ENCODE peak calls at places on chromosomes 11 and 22, in five cellular contexts. Z is NT2/D1, C is EL, G is activated T-cell treated with anti-CD3 and anti-CD28 coated beads for 1 hour, N is glutamatergic neuron. R is an unnamed sample.

GRCh38 chr11:46272816-46273427 is 4.5 kb upstream of the CREB3L1 start:
- DNase-seq in C (peak; percentile 81), N (no peak), Z (no peak), G (no peak), R (no peak)

GRCh38 chr11:127965947-127966668 is 621.2 kb downstream of the ETS1 start:
- DNase-seq in N (no peak), Z (no peak), G (no peak), C (no peak), R (no peak)

GRCh38 chr11:21711341-21711740 is 481.5 kb upstream of the ANO5 start:
- DNase-seq in Z (no peak), C (no peak), G (no peak), N (no peak), R (no peak)

GRCh38 chr11:109752212-109752825 is 330.3 kb downstream of the C11orf87 start:
- DNase-seq in N (no peak), G (no peak), C (no peak), Z (no peak), R (no peak)

GRCh38 chr11:116730241-116730561 is 42.6 kb downstream of the BUD13 start:
- DNase-seq in N (no peak), Z (no peak), G (no peak), C (no peak), R (no peak)

GRCh38 chr11:118048472-118049370 is 28.2 kb upstream of the TMPRSS4 start:
- DNase-seq in C (no peak), Z (no peak), N (no peak), G (no peak), R (no peak)

GRCh38 chr22:23534851-23535717 is 45.0 kb downstream of the IGLL1 start:
- DNase-seq in G (no peak), N (no peak), Z (no peak), C (no peak), R (no peak)

GRCh38 chr11:3203221-3204043 is 15.2 kb downstream of the MRGPRG start:
- DNase-seq in C (peak; percentile 12), Z (no peak), N (no peak), G (no peak), R (no peak)

GRCh38 chr11:107590460-107591097 is 368 bp upstream of the ELMOD1 start:
- DNase-seq in C (no peak), N (no peak), Z (no peak), G (no peak), R (no peak)